ENCODE peak calls at places on chromosome 9, in four cellular contexts. K, J, R and L are unnamed samples.

GRCh38 chr9:35277171-35277520 is 115.3 kb downstream of the UNC13B start:
- DNase-seq in K (no peak), J (no peak), R (no peak), L (no peak)

GRCh38 chr9:137482094-137482781 is 23.1 kb upstream of the NSMF start:
- DNase-seq in K (no peak), J (peak), R (no peak), L (peak)

GRCh38 chr9:108035485-108035884 is 545.9 kb upstream of the KLF4 start:
- DNase-seq in K (no peak), J (no peak), R (no peak), L (no peak)

GRCh38 chr9:134681061-134681661 is 39.6 kb downstream of the COL5A1 start:
- DNase-seq in K (no peak), J (no peak), R (no peak), L (no peak)

GRCh38 chr9:83299556-83299955 is 236.6 kb upstream of the RASEF start:
- DNase-seq in K (no peak), J (no peak), R (no peak), L (no peak)

GRCh38 chr9:127158995-127159801 is 36.8 kb upstream of the ANGPTL2 start:
- DNase-seq in K (no peak), J (no peak), R (peak), L (no peak)

GRCh38 chr9:33818832-33819500 is 2.0 kb downstream of the UBE2R2 start:
- DNase-seq in K (no peak), J (no peak), R (no peak), L (no peak)

GRCh38 chr9:11269036-11269435 is 656.2 kb upstream of the PTPRD start:
- DNase-seq in K (no peak), J (no peak), R (no peak), L (no peak)

GRCh38 chr9:91690540-91691249 is 259.3 kb downstream of the ROR2 start:
- DNase-seq in K (no peak), J (no peak), R (no peak), L (no peak)
- H3K27ac ChIP-seq in K (no peak), J (no peak), R (no peak), L (no peak)

DNA sequence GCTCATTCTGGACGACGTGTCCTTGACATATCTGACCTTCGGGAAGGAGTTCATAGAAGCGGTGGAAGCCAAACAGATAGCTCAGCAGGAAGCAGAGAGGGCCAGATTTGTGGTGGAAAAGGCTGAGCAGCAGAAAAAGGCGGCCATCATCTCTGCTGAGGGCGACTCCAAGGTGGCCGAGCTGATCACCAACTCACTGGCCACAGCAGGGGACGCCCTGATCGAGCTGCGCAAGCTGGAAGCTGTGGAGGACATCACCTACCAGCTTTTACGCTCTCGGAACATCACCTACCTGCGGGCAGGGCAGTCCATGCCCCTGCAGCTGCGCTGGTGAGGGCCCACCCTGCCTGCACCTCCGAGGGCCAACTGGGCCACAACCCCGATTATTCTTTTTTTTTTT is 41.6 kb upstream of the NAA35 start:
- DNase-seq in K (no peak), J (no peak), R (no peak), L (no peak)
- H3K27ac ChIP-seq in K (no peak), J (no peak), R (no peak), L (no peak)

GRCh38 chr9:129437626-129438323 is 183.1 kb downstream of the C9orf50 start:
- DNase-seq in K (no peak), J (no peak), R (no peak), L (no peak)
- H3K27ac ChIP-seq in K (no peak), J (peak), R (no peak), L (no peak)

GRCh38 chr9:38436708-38437107 is 12.5 kb upstream of the IGFBPL1 start:
- DNase-seq in K (no peak), J (no peak), R (no peak), L (no peak)
- H3K27ac ChIP-seq in K (no peak), J (no peak), R (no peak), L (no peak)

GRCh38 chr9:20446248-20446647 is 176.1 kb downstream of the MLLT3 start:
- DNase-seq in K (no peak), J (no peak), R (no peak), L (no peak)
- H3K27ac ChIP-seq in K (no peak), J (no peak), R (no peak), L (no peak)

DNA sequence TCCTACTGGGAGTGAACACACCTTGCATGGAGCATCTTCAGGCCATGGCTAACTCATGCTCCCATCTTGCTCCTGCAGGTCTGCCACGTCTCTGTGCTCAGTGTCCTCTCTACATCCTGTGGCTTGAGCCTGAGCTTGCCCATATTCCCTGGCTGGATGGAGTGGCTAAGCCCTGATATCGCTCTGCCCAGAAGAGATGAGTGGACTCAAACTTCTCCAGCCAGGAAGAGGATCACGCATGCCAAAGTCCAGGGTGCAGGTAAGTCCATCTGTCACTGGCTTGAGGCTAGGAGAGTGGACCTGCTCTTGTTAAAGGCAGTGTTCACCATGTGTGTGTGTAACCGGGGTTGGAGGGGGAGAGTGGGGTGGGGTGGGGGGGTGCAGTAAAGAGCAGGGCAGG is 1.6 kb upstream of the RGS3 start:
- DNase-seq in K (no peak), J (no peak), R (no peak), L (no peak)
- H3K27ac ChIP-seq in K (no peak), J (no peak), R (no peak), L (no peak)

GRCh38 chr9:77851862-77852602 is 179.6 kb downstream of the GNAQ start:
- DNase-seq in K (no peak), J (no peak), R (no peak), L (no peak)
- H3K27ac ChIP-seq in K (no peak), J (peak), R (no peak), L (no peak)